ENCODE peak calls at places on chromosomes 7 and 10, in seven cellular contexts. B is endodermal cell, N is heart left ventricle, D is A549, Q is colonic mucosa, G is hepatocyte, M is breast epithelium. E is an unnamed sample. For H3K4me1, the result is how much of the 10 kb centered on the place peaks cover.

GRCh38 chr7:99437946-99438572 is 539 bp downstream of the PTCD1 start:
- DNase-seq in B (no peak), N (no peak), D (no peak), Q (no peak), G (peak), M (no peak), E (no peak)

GRCh38 chr10:119817991-119818888 is 54.4 kb downstream of the MCMBP start:
- DNase-seq in B (peak), N (peak), D (no peak), Q (peak), G (peak), M (peak), E (no peak)

GRCh38 chr7:123398931-123399330 is 135.5 kb downstream of the IQUB start:
- DNase-seq in B (no peak), N (no peak), D (no peak), Q (no peak), G (no peak), M (no peak), E (no peak)

GRCh38 chr7:40827217-40828085 is 692.6 kb downstream of the SUGCT start:
- DNase-seq in B (no peak), N (no peak), D (no peak), Q (no peak), G (peak), M (peak), E (no peak)

GRCh38 chr7:140888087-140888486 is 36.6 kb downstream of the BRAF start:
- DNase-seq in B (no peak), N (no peak), D (no peak), Q (no peak), G (no peak), M (no peak), E (no peak)

GRCh38 chr10:75137533-75138438 is 26.3 kb downstream of the SAMD8 start:
- DNase-seq in B (no peak), N (no peak), D (peak), Q (no peak), G (peak), M (no peak), E (no peak)

GRCh38 chr10:13658864-13659685 is 72.3 kb downstream of the PRPF18 start:
- DNase-seq in B (peak), N (peak), D (no peak), Q (peak), G (no peak), M (no peak), E (no peak)

GRCh38 chr10:30028006-30028441 is 31.4 kb downstream of the JCAD start:
- DNase-seq in B (no peak), N (peak), D (no peak), Q (no peak), G (peak), M (no peak), E (no peak)

GRCh38 chr10:122435212-122435827 is 19.1 kb upstream of the ARMS2 start:
- DNase-seq in B (no peak), N (no peak), D (peak), Q (no peak), G (peak), M (no peak), E (peak)

GRCh38 chr7:94580601-94581000 is 71.0 kb downstream of the CASD1 start:
- DNase-seq in B (no peak), N (no peak), D (peak), Q (no peak), G (peak), M (no peak), E (no peak)

GRCh38 chr7:18509491-18509890 is 13.9 kb downstream of the HDAC9 start:
- DNase-seq in B (no peak), N (no peak), D (no peak), Q (no peak), G (no peak), M (no peak), E (no peak)

GRCh38 chr10:22931948-22932347 is 4.1 kb downstream of the ARMC3 start:
- DNase-seq in B (no peak), N (no peak), D (no peak), Q (no peak), G (peak), M (no peak), E (no peak)

GRCh38 chr10:129552119-129552518 is 85.1 kb downstream of the MGMT start:
- DNase-seq in B (no peak), N (no peak), D (no peak), Q (no peak), G (no peak), M (no peak), E (no peak)

GRCh38 chr10:93742633-93743349 is 14.9 kb upstream of the LGI1 start:
- DNase-seq in B (no peak), N (no peak), D (no peak), Q (no peak), G (no peak), M (no peak), E (no peak)

GRCh38 chr7:47337531-47337930 is 244.4 kb downstream of the TNS3 start:
- DNase-seq in B (peak), N (peak), D (peak), Q (no peak), G (no peak), M (peak), E (no peak)

GRCh38 chr7:81155654-81156373 is 237.0 kb upstream of the SEMA3C start:
- DNase-seq in B (no peak), N (no peak), D (peak), Q (no peak), G (peak), M (no peak), E (peak)

GRCh38 chr7:73702665-73703064 is 16.8 kb downstream of the STX1A start:
- DNase-seq in B (no peak), N (no peak), D (no peak), Q (no peak), G (no peak), M (no peak), E (no peak)

DNA sequence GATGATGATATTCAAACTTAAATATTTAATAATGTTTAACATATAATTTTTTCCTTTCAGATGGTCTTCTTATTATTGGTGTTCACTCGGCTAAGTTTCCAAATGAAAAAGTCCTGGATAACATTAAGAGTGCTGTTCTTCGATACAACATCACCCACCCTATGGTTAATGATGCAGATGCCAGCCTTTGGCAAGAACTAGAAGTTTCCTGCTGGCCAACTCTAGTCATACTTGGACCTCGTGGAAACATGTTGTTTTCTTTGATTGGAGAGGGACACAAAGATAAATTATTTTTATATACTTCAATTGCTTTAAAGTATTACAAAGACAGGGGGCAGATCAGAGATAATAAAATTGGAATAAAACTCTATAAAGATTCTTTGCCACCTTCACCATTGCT is 22.0 kb downstream of the NHLRC2 start:
- DNase-seq in B (no peak), N (no peak), D (no peak), Q (no peak), G (no peak), M (no peak), E (no peak)
- H3K4me1 ChIP-seq in B (under half), N (under half), D (under half), Q (under half), G (under half), M (under half), E (under half)

GRCh38 chr10:79274279-79275104 is 72.8 kb upstream of the PPIF start:
- DNase-seq in B (no peak), N (peak), D (no peak), Q (peak), G (peak), M (peak), E (no peak)
- H3K4me1 ChIP-seq in B (under half), N (half or more), D (under half), Q (under half), G (under half), M (under half), E (under half)

DNA sequence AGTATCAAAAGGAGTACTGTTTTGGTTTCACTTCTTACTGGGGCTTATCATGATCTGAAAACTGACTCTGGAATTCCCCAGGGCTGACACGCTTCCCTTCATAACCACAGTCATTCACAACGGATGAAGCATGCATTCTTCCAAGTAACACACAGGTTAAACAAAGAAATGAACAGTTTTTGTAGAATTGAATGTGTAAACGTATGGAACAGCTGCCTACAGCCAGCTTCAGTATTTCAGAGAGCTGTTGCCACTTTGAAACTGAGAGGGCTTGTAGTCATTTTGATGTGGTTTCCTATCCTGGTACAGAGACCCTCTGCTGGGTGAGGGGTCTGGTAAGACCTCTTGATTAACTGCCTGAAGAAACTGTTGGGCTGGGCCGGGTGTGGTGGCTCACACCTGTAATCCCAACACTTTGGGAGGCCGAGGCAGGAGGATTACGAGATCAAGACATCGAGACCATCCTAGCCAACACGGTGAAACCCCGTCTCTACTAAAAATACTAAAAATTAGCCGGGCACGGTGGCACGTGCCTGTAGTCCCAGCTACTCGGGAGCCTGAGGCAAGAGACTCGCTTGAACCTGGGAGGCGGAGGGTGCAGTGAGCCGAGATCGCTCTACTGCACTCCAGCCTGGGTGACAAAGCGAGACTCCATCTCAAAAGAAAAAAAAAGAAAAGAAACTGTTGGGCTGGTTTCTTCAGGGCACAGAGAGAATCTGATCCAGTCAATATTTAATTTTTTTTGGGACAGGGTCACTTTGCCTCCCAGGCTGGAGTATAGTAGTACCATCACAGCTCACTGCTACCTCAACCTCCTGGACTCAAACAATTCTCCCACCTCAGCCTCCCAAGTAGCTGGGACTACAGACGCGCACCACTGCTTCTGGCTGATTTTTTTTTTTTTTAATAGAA is 4.7 kb downstream of the NFE2L3 start:
- DNase-seq in B (no peak), N (no peak), D (peak), Q (no peak), G (peak), M (no peak), E (peak)
- H3K4me1 ChIP-seq in B (under half), N (under half), D (under half), Q (under half), G (under half), M (under half), E (under half)

GRCh38 chr7:82268632-82269031 is 174.9 kb downstream of the CACNA2D1 start:
- DNase-seq in B (no peak), N (no peak), D (no peak), Q (no peak), G (no peak), M (no peak), E (no peak)
- H3K4me1 ChIP-seq in B (under half), N (under half), D (under half), Q (under half), G (under half), M (under half), E (under half)

DNA sequence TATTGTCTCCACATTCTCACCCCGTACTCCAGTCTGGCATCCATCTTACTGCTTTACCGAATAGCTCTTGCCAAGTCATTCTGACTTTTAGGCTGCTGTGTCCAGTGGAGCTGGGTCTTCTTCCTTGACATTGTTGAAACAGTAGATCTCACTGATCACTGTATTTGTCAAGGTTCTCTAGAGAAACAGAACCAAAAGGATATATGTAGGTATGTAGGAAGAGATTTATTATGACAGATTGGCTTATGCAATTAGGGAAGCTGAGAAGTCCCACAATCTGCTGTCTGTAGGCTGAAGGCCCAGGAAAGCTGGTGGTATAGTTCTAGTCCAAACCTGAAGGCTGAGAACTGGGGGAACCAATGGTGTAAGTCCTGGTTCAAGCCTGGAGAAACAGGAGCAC is 12.1 kb upstream of the PRRT4 start:
- DNase-seq in B (no peak), N (no peak), D (no peak), Q (no peak), G (no peak), M (no peak), E (no peak)
- H3K4me1 ChIP-seq in B (under half), N (under half), D (under half), Q (under half), G (under half), M (under half), E (under half)

E was measured in HAP-1.